ENCODE peak calls at places on chromosomes 2 and 18, in eight cellular contexts. L is left ventricle myocardium inferior, J is psoas muscle, O is sigmoid colon, S is Panc1, X is fibroblast of mammary gland, Y is astrocyte of the spinal cord, U is PC-9. K is an unnamed sample.

GRCh38 chr2:212683346-212683745 is 144.7 kb upstream of the ERBB4 start:
- DNase-seq in J (no peak), O (no peak), U (no peak), X (peak), L (no peak), S (no peak), Y (peak), K (peak)

GRCh38 chr18:57286949-57287348 is 65.4 kb upstream of the ST8SIA3 start:
- DNase-seq in U (no peak), L (no peak), X (no peak), Y (no peak), S (no peak), J (no peak), O (no peak), K (no peak)

GRCh38 chr2:54862742-54863141 is 139.3 kb downstream of the EML6 start:
- DNase-seq in J (no peak), L (no peak), U (no peak), O (no peak), S (no peak), Y (no peak), X (no peak), K (no peak)

GRCh38 chr2:75515584-75516368 is 45.0 kb downstream of the EVA1A start:
- DNase-seq in L (no peak), X (no peak), U (no peak), Y (no peak), O (no peak), S (no peak), J (no peak), K (no peak)

GRCh38 chr18:75376004-75376403 is 51.5 kb downstream of the SMIM21 start:
- DNase-seq in Y (no peak), O (no peak), X (peak), L (no peak), S (no peak), U (no peak), J (no peak), K (no peak)

GRCh38 chr2:217989221-217989948 is 13.4 kb downstream of the TNS1 start:
- DNase-seq in O (no peak), J (no peak), U (no peak), X (no peak), L (peak), Y (no peak), S (no peak), K (no peak)

GRCh38 chr2:197205590-197206215 is 104.9 kb downstream of the ANKRD44 start:
- DNase-seq in X (no peak), L (no peak), U (no peak), O (no peak), S (no peak), J (no peak), Y (no peak), K (no peak)

GRCh38 chr2:66578067-66578852 is 143.3 kb downstream of the MEIS1 start:
- DNase-seq in S (no peak), Y (peak), L (no peak), J (peak), O (peak), U (no peak), X (peak), K (no peak)

GRCh38 chr18:79855147-79855910 is 57.6 kb downstream of the KCNG2 start:
- DNase-seq in U (no peak), Y (no peak), J (no peak), X (no peak), O (no peak), S (no peak), L (no peak), K (no peak)

GRCh38 chr2:10367472-10368439 is 65.1 kb downstream of the HPCAL1 start:
- DNase-seq in Y (no peak), O (no peak), S (no peak), J (no peak), X (no peak), L (no peak), U (no peak), K (no peak)

GRCh38 chr2:27162151-27163121 is 13.6 kb downstream of the TCF23 start:
- DNase-seq in S (no peak), Y (no peak), U (peak), L (no peak), X (peak), O (no peak), J (no peak), K (no peak)

GRCh38 chr2:46876741-46877384 is 38.7 kb downstream of the MCFD2 start:
- DNase-seq in S (peak), U (peak), O (no peak), L (peak), X (peak), J (no peak), Y (peak), K (peak)

GRCh38 chr2:237590272-237591020 is at the start of gene RAB17:
- DNase-seq in J (no peak), X (no peak), Y (peak), L (no peak), O (no peak), U (peak), S (no peak), K (peak)

GRCh38 chr18:12327510-12328178 is 19.6 kb downstream of the TUBB6 start:
- DNase-seq in S (peak), Y (peak), O (peak), U (peak), L (peak), J (peak), X (peak), K (peak)

GRCh38 chr2:8565399-8566154 is 116.3 kb upstream of the ID2 start:
- DNase-seq in Y (no peak), X (no peak), S (no peak), O (peak), L (no peak), J (no peak), U (no peak), K (no peak)

GRCh38 chr2:239880396-239880795 is 144.7 kb downstream of the NDUFA10 start:
- DNase-seq in L (no peak), X (no peak), Y (no peak), S (no peak), J (no peak), U (no peak), O (no peak), K (no peak)

GRCh38 chr2:9251154-9252001 is 44.8 kb downstream of the ASAP2 start:
- DNase-seq in X (peak), O (no peak), J (peak), L (no peak), S (no peak), Y (peak), U (peak), K (peak)

GRCh38 chr18:62716679-62717058 is 1.3 kb downstream of the PHLPP1 start:
- DNase-seq in J (peak), S (no peak), U (no peak), L (peak), O (peak), X (peak), Y (peak), K (no peak)

GRCh38 chr2:63000801-63001200 is 49.8 kb upstream of the OTX1 start:
- DNase-seq in X (peak), O (no peak), S (no peak), U (no peak), J (no peak), L (no peak), Y (peak), K (peak)

GRCh38 chr2:133148187-133148586 is 420.1 kb downstream of the NCKAP5 start:
- DNase-seq in S (no peak), X (no peak), Y (no peak), O (no peak), L (no peak), U (no peak), J (no peak), K (no peak)

GRCh38 chr2:32161296-32161695 is 4.4 kb upstream of the SLC30A6 start:
- DNase-seq in S (no peak), U (no peak), Y (no peak), L (no peak), O (no peak), X (no peak), J (no peak), K (no peak)

GRCh38 chr2:163753721-163754120 is 17.9 kb upstream of the FIGN start:
- DNase-seq in X (no peak), O (no peak), Y (no peak), J (no peak), U (no peak), L (no peak), S (no peak), K (peak)

GRCh38 chr2:169647496-169647895 is 46.7 kb downstream of the CFAP210 start:
- DNase-seq in U (no peak), Y (no peak), S (no peak), L (no peak), J (no peak), O (no peak), X (no peak), K (no peak)

GRCh38 chr18:76264851-76265250 is 230.2 kb downstream of the ZNF516 start:
- DNase-seq in Y (no peak), J (no peak), U (no peak), X (peak), O (no peak), L (no peak), S (no peak), K (no peak)

GRCh38 chr2:15766911-15767597 is 173.3 kb upstream of the MYCN start:
- DNase-seq in O (no peak), X (no peak), U (no peak), S (no peak), Y (no peak), L (no peak), J (no peak), K (no peak)

GRCh38 chr18:27665264-27665799 is 480.2 kb upstream of the CHST9 start:
- DNase-seq in X (no peak), L (no peak), S (no peak), J (no peak), U (no peak), Y (peak), O (no peak), K (no peak)

GRCh38 chr2:60339286-60339685 is 214.2 kb downstream of the BCL11A start:
- DNase-seq in S (no peak), Y (no peak), O (no peak), L (no peak), U (no peak), J (no peak), X (no peak), K (no peak)

GRCh38 chr2:60337142-60337497 is 216.3 kb downstream of the BCL11A start:
- DNase-seq in L (peak), J (no peak), U (no peak), Y (no peak), X (no peak), O (no peak), S (no peak), K (no peak)

GRCh38 chr2:60334610-60335009 is 218.8 kb downstream of the BCL11A start:
- DNase-seq in X (no peak), O (no peak), J (no peak), S (no peak), L (no peak), U (no peak), Y (no peak), K (no peak)

GRCh38 chr2:60335533-60336237 is 217.8 kb downstream of the BCL11A start:
- DNase-seq in Y (no peak), S (no peak), X (no peak), J (no peak), O (no peak), L (no peak), U (no peak), K (no peak)

DNA sequence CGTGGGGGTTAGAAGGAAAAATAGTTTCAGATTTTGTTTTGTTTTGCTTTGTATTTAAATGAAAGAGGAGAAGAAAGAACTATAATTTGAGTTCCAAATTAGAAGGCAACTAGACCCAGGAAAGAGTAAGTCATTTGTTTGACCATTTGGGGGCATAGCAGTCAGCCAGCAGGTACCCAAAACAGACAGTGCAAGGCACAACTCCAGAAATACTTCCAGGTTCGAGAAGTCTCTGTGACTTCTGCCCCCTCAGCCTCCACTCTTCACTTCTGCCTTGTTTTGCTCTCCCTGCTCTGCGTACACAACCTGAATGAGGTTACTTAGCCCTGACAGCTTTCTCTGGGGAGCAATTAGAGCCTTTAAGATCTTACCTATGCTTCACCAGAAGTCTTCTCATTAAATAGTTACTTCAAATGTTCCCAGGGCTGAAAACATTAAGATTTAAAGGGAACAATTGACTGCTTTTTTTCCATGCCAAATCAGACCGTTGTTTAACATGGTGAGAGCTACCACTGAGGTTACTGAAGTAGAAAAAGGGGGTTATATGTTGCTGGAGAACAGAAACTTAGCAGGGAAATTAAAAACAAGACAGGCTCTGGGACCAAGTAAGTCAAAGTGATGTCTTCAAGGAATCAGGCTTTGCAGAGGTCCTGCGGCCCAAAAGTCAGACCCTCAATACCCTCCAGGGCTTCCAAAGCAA is 216.9 kb downstream of the BCL11A start:
- DNase-seq in O (no peak), U (no peak), X (no peak), Y (no peak), J (no peak), S (no peak), L (no peak), K (no peak)
- TF ChIP-seq CTCF in O (no peak), U (no peak), X (no peak), Y (no peak), J (no peak), S (no peak), L (no peak), K (no peak)

DNA sequence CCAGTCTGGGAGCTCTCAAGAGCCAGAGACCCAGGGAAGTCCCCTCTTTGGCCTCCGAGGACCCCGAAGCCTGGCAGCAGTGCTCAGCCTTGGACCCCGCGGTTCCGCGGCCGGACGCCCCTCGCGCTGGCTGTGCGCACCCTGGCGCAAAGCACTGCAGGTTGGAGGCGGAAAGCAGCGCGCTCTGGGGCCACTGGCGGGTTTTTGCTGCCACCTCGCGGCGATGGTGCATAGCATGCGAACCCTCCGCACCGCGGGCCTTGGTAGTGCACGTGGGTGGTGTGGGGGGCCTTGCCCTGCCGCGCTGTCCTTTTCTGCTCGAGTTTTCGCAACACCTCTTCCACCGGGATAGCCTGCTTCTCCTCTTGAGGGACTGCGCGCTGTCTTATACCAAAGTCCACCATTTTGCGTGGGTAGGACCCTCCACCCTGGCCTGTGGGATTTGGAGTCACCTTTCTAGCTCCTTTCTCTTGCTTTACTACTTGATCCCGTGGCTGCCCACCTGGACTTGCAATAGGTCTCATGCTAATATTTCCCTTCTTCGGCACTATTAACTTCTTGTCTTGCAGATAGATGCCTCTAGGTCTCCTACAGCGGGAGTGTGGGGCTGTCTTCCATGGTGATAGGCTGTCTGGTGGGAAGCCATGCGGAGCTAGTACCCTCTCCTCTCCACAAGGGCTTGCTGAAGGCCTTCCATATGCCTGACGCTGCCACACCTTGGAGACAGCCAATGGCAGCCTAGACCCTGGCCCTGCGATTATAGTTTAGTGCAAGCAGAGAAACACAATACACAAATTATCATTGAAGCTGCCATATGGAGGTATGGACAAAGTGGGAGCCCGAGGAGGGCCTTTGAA is 14.3 kb downstream of the SIX3 start:
- DNase-seq in X (peak), J (peak), U (peak), L (peak), S (no peak), Y (peak), O (peak), K (peak)
- H3K4me3 ChIP-seq in X (peak), J (peak), U (peak), L (peak), S (peak), Y (no peak), O (no peak), K (no peak)

GRCh38 chr2:107751936-107752335 is 74.8 kb upstream of the RGPD4 start:
- DNase-seq in Y (no peak), J (no peak), S (no peak), O (no peak), X (no peak), U (no peak), L (no peak), K (no peak)
- TF ChIP-seq CTCF in Y (no peak), J (no peak), S (no peak), O (no peak), X (no peak), U (no peak), L (no peak), K (no peak)

GRCh38 chr2:71330585-71331330 is 824 bp upstream of the ZNF638 start:
- DNase-seq in O (no peak), J (no peak), S (no peak), L (no peak), U (no peak), X (no peak), Y (no peak), K (peak)
- H3K4me3 ChIP-seq in O (peak), J (peak), S (peak), L (peak), U (peak), X (no peak), Y (peak), K (no peak)